ENCODE peak calls at places on chromosomes 6 and 20, in nine cellular contexts. A is GM10248, W is HepG2, S is A549, D is mucosa of descending colon, Z is kidney, E is WTC11, C is left ventricle myocardium inferior, V is RWPE1. T is an unnamed sample.

GRCh38 chr20:34163316-34163715 is 51.3 kb upstream of the EIF2S2 start:
- DNase-seq in A (no peak), D (no peak), V (no peak), E (no peak), S (no peak), C (no peak), Z (no peak), W (no peak), T (no peak)

GRCh38 chr20:689348-689747 is 13.7 kb upstream of the SCRT2 start:
- DNase-seq in W (no peak), V (no peak), D (no peak), S (no peak), A (no peak), C (no peak), Z (peak; percentile 41), E (no peak), T (peak; percentile 17)

GRCh38 chr6:28802417-28803336 is 121.1 kb downstream of the TRIM27 start:
- DNase-seq in C (no peak), W (peak; percentile 62), Z (no peak), S (no peak), E (peak; percentile 55), D (no peak), A (peak; percentile 31), V (peak; percentile 42), T (no peak)

GRCh38 chr20:53138454-53139291 is 166.5 kb downstream of the TSHZ2 start:
- DNase-seq in V (no peak), E (no peak), D (no peak), Z (no peak), W (no peak), A (peak; percentile 13), S (no peak), C (no peak), T (no peak)

GRCh38 chr6:14228571-14228970 is 111.0 kb downstream of the CD83 start:
- DNase-seq in D (no peak), V (no peak), Z (peak; percentile 68), S (no peak), A (no peak), E (no peak), C (peak; percentile 19), W (no peak), T (no peak)

GRCh38 chr20:37392441-37393195 is 46.7 kb downstream of the SRC start:
- DNase-seq in A (no peak), Z (peak; percentile 57), V (no peak), S (no peak), D (no peak), W (peak; percentile 67), E (peak; percentile 50), C (no peak), T (no peak)

GRCh38 chr6:87945966-87946365 is 101.7 kb upstream of the SPACA1 start:
- DNase-seq in Z (no peak), E (no peak), S (no peak), A (no peak), D (no peak), V (peak; percentile 53), C (no peak), W (no peak), T (no peak)

GRCh38 chr6:146090474-146090873 is 61.6 kb downstream of the GRM1 start:
- DNase-seq in W (no peak), S (no peak), D (no peak), V (no peak), Z (no peak), A (no peak), C (no peak), E (no peak), T (no peak)

GRCh38 chr6:71203211-71203610 is 85.4 kb upstream of the OGFRL1 start:
- DNase-seq in V (no peak), S (no peak), E (no peak), A (no peak), C (no peak), D (no peak), Z (no peak), W (no peak), T (no peak)

GRCh38 chr6:54214286-54214685 is 94.0 kb upstream of the TINAG start:
- DNase-seq in Z (no peak), D (no peak), C (no peak), E (no peak), V (no peak), W (no peak), A (no peak), S (no peak), T (no peak)

GRCh38 chr6:53741417-53741816 is 53.4 kb upstream of the LRRC1 start:
- DNase-seq in E (peak; percentile 18), A (no peak), V (no peak), Z (no peak), C (no peak), S (no peak), D (no peak), W (no peak), T (no peak)

DNA sequence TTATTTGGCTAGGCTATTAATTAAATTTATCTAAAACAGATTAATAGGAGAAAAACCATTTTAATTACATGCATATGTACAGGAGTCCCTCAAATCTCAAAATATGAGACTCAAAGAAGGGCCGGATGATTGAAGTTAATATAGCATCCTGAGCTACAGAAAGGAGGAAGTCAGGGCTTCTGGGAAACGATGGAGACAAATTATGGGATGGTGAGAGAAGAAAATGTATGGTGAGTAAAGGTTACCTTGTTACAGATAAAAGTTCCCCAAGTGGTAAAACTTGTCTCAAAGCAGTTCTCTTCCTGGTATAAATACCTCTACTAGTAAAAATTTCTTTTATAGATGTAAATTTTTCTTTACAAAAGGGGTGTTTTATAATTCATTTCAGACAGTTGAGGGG is 15.9 kb upstream of the BTN1A1 start:
- DNase-seq in W (no peak), A (no peak), V (no peak), E (no peak), D (no peak), Z (no peak), C (no peak), S (no peak), T (no peak)
- TF ChIP-seq CTCF in W (no peak), A (no peak), V (no peak), E (no peak), D (no peak), Z (no peak), C (no peak), S (no peak), T (no peak)

GRCh38 chr6:11938285-11938890 is 73.7 kb upstream of the HIVEP1 start:
- DNase-seq in C (no peak), D (peak; percentile 47), A (no peak), E (peak; percentile 48), W (no peak), V (no peak), Z (no peak), S (no peak), T (no peak)

GRCh38 chr6:11929451-11929850 is 82.7 kb upstream of the HIVEP1 start:
- DNase-seq in A (no peak), S (no peak), E (no peak), V (no peak), D (no peak), W (no peak), C (no peak), Z (no peak), T (no peak)

GRCh38 chr6:11931296-11932035 is 80.6 kb upstream of the HIVEP1 start:
- DNase-seq in W (no peak), D (no peak), S (no peak), A (no peak), Z (no peak), C (no peak), E (no peak), V (no peak), T (no peak)

GRCh38 chr6:11930240-11930639 is 81.9 kb upstream of the HIVEP1 start:
- DNase-seq in W (no peak), C (no peak), A (no peak), V (no peak), S (no peak), E (no peak), Z (no peak), D (no peak), T (no peak)

DNA sequence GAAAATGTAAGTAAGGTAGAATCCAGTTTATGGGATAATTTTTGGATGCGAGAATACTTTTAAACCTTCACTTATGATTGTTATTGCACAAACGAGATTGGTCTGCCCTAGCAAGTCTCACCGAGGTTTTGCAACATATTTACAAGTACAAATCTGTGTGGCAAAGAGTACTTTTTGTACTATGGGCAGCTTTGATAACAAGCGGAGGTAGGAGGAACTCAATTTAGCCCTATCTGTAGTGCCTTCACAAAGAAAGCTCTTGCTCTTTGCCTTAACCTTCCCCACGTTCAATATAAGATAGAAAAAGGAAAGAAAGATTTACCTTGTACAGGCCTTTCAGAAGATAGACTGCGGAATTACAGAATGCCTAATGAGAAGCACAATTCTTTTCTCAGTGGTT is 77.5 kb upstream of the HIVEP1 start:
- DNase-seq in W (no peak), C (no peak), V (no peak), Z (no peak), E (no peak), A (no peak), D (no peak), S (no peak), T (no peak)
- TF ChIP-seq CTCF in W (no peak), C (no peak), V (no peak), Z (no peak), E (no peak), A (no peak), D (no peak), S (no peak), T (no peak)

GRCh38 chr6:97702226-97702625 is 419.2 kb upstream of the MMS22L start:
- DNase-seq in A (no peak), W (no peak), S (no peak), E (no peak), C (no peak), Z (no peak), D (no peak), V (no peak), T (no peak)

GRCh38 chr6:97703661-97704060 is 420.6 kb upstream of the MMS22L start:
- DNase-seq in S (no peak), V (no peak), A (no peak), W (no peak), D (no peak), E (no peak), C (no peak), Z (no peak), T (no peak)

DNA sequence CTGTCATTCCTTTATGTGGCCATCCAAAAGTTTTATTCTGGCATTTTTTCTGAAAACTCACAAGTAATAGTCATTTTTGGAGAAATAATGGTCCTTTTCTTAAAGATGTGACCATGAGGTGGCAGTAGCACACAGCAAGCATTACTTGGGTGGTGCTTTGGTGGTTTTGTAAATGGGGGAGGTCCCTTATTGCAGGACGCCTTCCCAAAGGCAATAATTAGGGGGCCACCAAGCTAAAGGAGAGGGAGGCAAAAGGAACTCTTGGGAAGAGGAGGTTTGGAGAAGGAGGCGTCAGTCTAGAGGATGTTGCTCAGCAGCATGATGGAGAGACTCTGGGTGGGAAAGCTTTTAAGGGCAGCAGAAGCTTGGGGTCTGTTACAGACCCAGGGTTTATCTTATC is 422.6 kb upstream of the MMS22L start:
- DNase-seq in A (no peak), V (no peak), E (peak; percentile 25), C (no peak), D (no peak), S (no peak), W (peak; percentile 5), Z (no peak), T (no peak)
- TF ChIP-seq CTCF in A (peak; percentile 20), V (no peak), E (peak; percentile 55), C (peak; percentile 31), D (no peak), S (peak; percentile 31), W (peak; percentile 33), Z (peak; percentile 26), T (no peak)

GRCh38 chr6:148005806-148006205 is 336.8 kb upstream of the SASH1 start:
- DNase-seq in W (no peak), S (no peak), V (no peak), A (no peak), C (no peak), E (no peak), Z (no peak), D (no peak), T (no peak)

GRCh38 chr6:147999001-147999540 is 343.6 kb upstream of the SASH1 start:
- DNase-seq in C (no peak), V (no peak), A (no peak), W (no peak), D (no peak), E (no peak), Z (no peak), S (no peak), T (no peak)

GRCh38 chr6:148002067-148002466 is 340.6 kb upstream of the SASH1 start:
- DNase-seq in Z (no peak), A (no peak), S (no peak), V (no peak), W (no peak), E (no peak), D (no peak), C (no peak), T (no peak)
- TF ChIP-seq CTCF in Z (no peak), A (no peak), S (no peak), V (no peak), W (no peak), E (no peak), D (no peak), C (no peak), T (no peak)

T was measured in CD14-positive monocyte.